ENCODE peak calls at places on chromosome 12, in eight cellular contexts. B is cardiac fibroblast, G is ovary, D is astrocyte of the spinal cord, W is pancreas, S is sigmoid colon, T is dorsolateral prefrontal cortex, V is AG04449. H is an unnamed sample.
A peak's percentile ranks its signal among the peaks of the same experiment; 100 is the strongest.

GRCh38 chr12:59891180-59891579 is 295.4 kb downstream of the SLC16A7 start:
- DNase-seq in B (no peak), G (no peak), D (no peak), W (no peak), S (no peak), T (no peak), V (no peak), H (no peak)

GRCh38 chr12:100267603-100268281 is 765 bp downstream of the SCYL2 start:
- DNase-seq in B (peak; percentile 52), G (no peak), D (peak; percentile 43), W (no peak), S (no peak), T (no peak), V (no peak), H (no peak)

GRCh38 chr12:459430-460258 is at the start of gene B4GALNT3:
- DNase-seq in B (no peak), G (peak; percentile 45), D (no peak), W (peak; percentile 85), S (no peak), T (no peak), V (no peak), H (no peak)

GRCh38 chr12:113875681-113876080 is 90.4 kb downstream of the RBM19 start:
- DNase-seq in B (peak; percentile 39), G (no peak), D (peak; percentile 48), W (no peak), S (no peak), T (no peak), V (no peak), H (no peak)

GRCh38 chr12:58066296-58066695 is 124.9 kb downstream of the ATP23 start:
- DNase-seq in B (no peak), G (no peak), D (no peak), W (no peak), S (no peak), T (no peak), V (no peak), H (no peak)

GRCh38 chr12:66624806-66625205 is 54.1 kb downstream of the GRIP1 start:
- DNase-seq in B (no peak), G (no peak), D (no peak), W (no peak), S (no peak), T (no peak), V (no peak), H (no peak)

GRCh38 chr12:126286203-126286602 is 1221.0 kb downstream of the AACS start:
- DNase-seq in B (no peak), G (no peak), D (no peak), W (no peak), S (no peak), T (no peak), V (no peak), H (no peak)

GRCh38 chr12:112838731-112839130 is 47.2 kb downstream of the RPH3A start:
- DNase-seq in B (no peak), G (no peak), D (no peak), W (no peak), S (no peak), T (no peak), V (no peak), H (no peak)

GRCh38 chr12:124506145-124506831 is 61.1 kb downstream of the NCOR2 start:
- DNase-seq in B (peak; percentile 72), G (peak; percentile 93), D (peak; percentile 86), W (peak; percentile 82), S (peak; percentile 93), T (no peak), V (no peak), H (no peak)

GRCh38 chr12:2539938-2540337 is 254.8 kb upstream of the FKBP4 start:
- DNase-seq in B (no peak), G (no peak), D (no peak), W (no peak), S (no peak), T (no peak), V (no peak), H (no peak)

GRCh38 chr12:19236656-19237055 is 107.1 kb downstream of the PLEKHA5 start:
- DNase-seq in B (peak; percentile 74), G (no peak), D (peak; percentile 49), W (no peak), S (no peak), T (peak; percentile 43), V (no peak), H (no peak)

GRCh38 chr12:90301095-90301494 is 592.5 kb upstream of the ATP2B1 start:
- DNase-seq in B (no peak), G (no peak), D (no peak), W (no peak), S (no peak), T (no peak), V (no peak), H (no peak)

GRCh38 chr12:89384050-89384749 is 31.9 kb upstream of the DUSP6 start:
- DNase-seq in B (peak; percentile 95), G (peak; percentile 24), D (peak; percentile 82), W (no peak), S (peak; percentile 75), T (peak; percentile 78), V (peak; percentile 81), H (peak; percentile 74)

GRCh38 chr12:21305666-21306065 is 29.1 kb downstream of the SLCO1A2 start:
- DNase-seq in B (peak; percentile 49), G (no peak), D (peak; percentile 7), W (no peak), S (no peak), T (no peak), V (no peak), H (no peak)

GRCh38 chr12:18222699-18223098 is 38.6 kb upstream of the PIK3C2G start:
- DNase-seq in B (no peak), G (no peak), D (no peak), W (no peak), S (no peak), T (no peak), V (no peak), H (no peak)

GRCh38 chr12:123946152-123946515 is 26.5 kb downstream of the CCDC92 start:
- DNase-seq in B (no peak), G (no peak), D (no peak), W (no peak), S (no peak), T (no peak), V (no peak), H (no peak)

GRCh38 chr12:89343127-89343526 is 9.2 kb downstream of the DUSP6 start:
- DNase-seq in B (peak; percentile 77), G (no peak), D (peak; percentile 65), W (peak; percentile 63), S (no peak), T (no peak), V (no peak), H (no peak)

GRCh38 chr12:71846322-71846940 is 6.9 kb downstream of the TBC1D15 start:
- DNase-seq in B (peak; percentile 63), G (no peak), D (peak; percentile 52), W (no peak), S (no peak), T (no peak), V (no peak), H (peak; percentile 9)

GRCh38 chr12:43969882-43970281 is 134.0 kb downstream of the TMEM117 start:
- DNase-seq in B (peak; percentile 62), G (no peak), D (no peak), W (no peak), S (no peak), T (no peak), V (peak; percentile 14), H (no peak)

GRCh38 chr12:28089363-28089762 is 100.9 kb upstream of the CCDC91 start:
- DNase-seq in B (peak; percentile 65), G (no peak), D (peak; percentile 45), W (no peak), S (no peak), T (no peak), V (no peak), H (no peak)

DNA sequence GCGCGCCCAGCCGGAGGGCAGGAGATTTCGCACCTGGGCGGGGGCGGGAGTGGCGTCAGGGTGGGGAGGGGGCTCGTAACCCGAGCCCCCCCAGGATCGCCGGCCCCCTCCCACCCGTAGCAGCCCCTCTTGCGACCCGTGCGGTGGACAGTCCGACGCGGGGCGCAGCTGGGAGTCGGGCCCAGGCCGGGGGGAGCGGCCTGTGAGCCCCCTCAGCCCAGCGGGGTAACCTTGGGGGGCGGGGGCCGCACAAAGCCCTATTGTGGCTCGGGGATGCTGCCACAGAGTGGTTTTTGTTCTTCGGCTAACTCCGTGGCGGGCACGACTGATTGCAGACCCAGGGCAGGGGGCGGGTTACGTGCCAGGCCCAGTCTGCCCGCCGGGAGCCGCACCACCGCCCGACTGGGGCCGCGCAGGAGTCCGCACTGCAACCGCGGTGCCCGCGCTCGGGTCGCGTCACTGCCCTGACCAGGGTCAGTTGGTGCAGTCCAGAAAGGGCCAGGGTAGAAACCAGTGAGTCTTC is 4.2 kb upstream of the AAAS start:
- DNase-seq in B (no peak), G (peak; percentile 57), D (no peak), W (peak; percentile 77), S (peak; percentile 73), T (peak; percentile 87), V (no peak), H (no peak)
- TF ChIP-seq CTCF in B (no peak), G (no peak), D (no peak), W (no peak), S (no peak), T (no peak), V (no peak), H (no peak)

GRCh38 chr12:13208533-13209278 is 12.2 kb downstream of the EMP1 start:
- DNase-seq in B (peak; percentile 62), G (no peak), D (no peak), W (no peak), S (no peak), T (no peak), V (no peak), H (no peak)

GRCh38 chr12:13205809-13206559 is 9.5 kb downstream of the EMP1 start:
- DNase-seq in B (peak; percentile 99), G (no peak), D (peak; percentile 99), W (no peak), S (no peak), T (no peak), V (peak; percentile 85), H (peak; percentile 97)

GRCh38 chr12:13204428-13204827 is 7.9 kb downstream of the EMP1 start:
- DNase-seq in B (peak; percentile 69), G (no peak), D (peak; percentile 84), W (no peak), S (no peak), T (no peak), V (no peak), H (no peak)

GRCh38 chr12:13209279-13210021 is 12.9 kb downstream of the EMP1 start:
- DNase-seq in B (peak; percentile 64), G (no peak), D (no peak), W (no peak), S (no peak), T (no peak), V (no peak), H (no peak)

GRCh38 chr12:13206560-13206897 is 10.0 kb downstream of the EMP1 start:
- DNase-seq in B (no peak), G (no peak), D (no peak), W (no peak), S (no peak), T (no peak), V (no peak), H (no peak)
- H3K4me3 ChIP-seq in B (no peak overlapping the region), G (no peak overlapping the region), D (no peak overlapping the region), W (no peak overlapping the region), S (no peak overlapping the region), T (no peak overlapping the region), V (peak overlapping the region; percentile 19), H (no peak overlapping the region)

GRCh38 chr12:101698782-101699347 is 1.4 kb downstream of the CHPT1 start:
- DNase-seq in B (no peak), G (no peak), D (peak; percentile 29), W (no peak), S (no peak), T (no peak), V (no peak), H (no peak)
- TF ChIP-seq CTCF in B (peak; percentile 20), G (no peak), D (peak; percentile 43), W (no peak), S (no peak), T (peak; percentile 28), V (peak; percentile 21), H (peak; percentile 51)

GRCh38 chr12:108635201-108635996 is 1.7 kb upstream of the SELPLG start:
- DNase-seq in B (no peak), G (no peak), D (no peak), W (no peak), S (no peak), T (no peak), V (no peak), H (no peak)
- H3K4me3 ChIP-seq in B (no peak overlapping the region), G (no peak overlapping the region), D (no peak overlapping the region), W (no peak overlapping the region), S (no peak overlapping the region), T (no peak overlapping the region), V (no peak overlapping the region), H (no peak overlapping the region)